ENCODE peak calls at places on chromosome 14, in seven cellular contexts. U, K, Z, A, N, I and B are unnamed samples.

GRCh38 chr14:73264896-73265720 is 27.8 kb downstream of the PAPLN start:
- DNase-seq in U (no peak), K (no peak), Z (no peak), A (no peak), N (no peak), I (no peak), B (no peak)

GRCh38 chr14:77003960-77004710 is 24.4 kb downstream of the IRF2BPL start:
- DNase-seq in U (peak; percentile 78), K (no peak), Z (no peak), A (peak; percentile 56), N (peak; percentile 85), I (no peak), B (no peak)

GRCh38 chr14:61925043-61925442 is 162.8 kb downstream of the SNAPC1 start:
- DNase-seq in U (no peak), K (peak; percentile 13), Z (peak; percentile 5), A (peak; percentile 16), N (peak; percentile 29), I (peak; percentile 43), B (peak; percentile 28)

GRCh38 chr14:56300495-56300894 is 182.3 kb downstream of the PELI2 start:
- DNase-seq in U (no peak), K (no peak), Z (no peak), A (no peak), N (peak; percentile 79), I (no peak), B (no peak)

GRCh38 chr14:61525293-61526011 is 169.9 kb upstream of the HIF1A start:
- DNase-seq in U (peak; percentile 58), K (peak; percentile 37), Z (no peak), A (peak; percentile 100), N (peak; percentile 52), I (no peak), B (peak; percentile 99)

GRCh38 chr14:96098309-96098998 is 59.3 kb downstream of the C14orf132 start:
- DNase-seq in U (peak; percentile 80), K (peak; percentile 69), Z (peak; percentile 36), A (peak; percentile 46), N (peak; percentile 71), I (peak; percentile 46), B (no peak)

GRCh38 chr14:38290601-38291190 is 34.8 kb upstream of the CLEC14A start:
- DNase-seq in U (peak; percentile 17), K (no peak), Z (peak; percentile 56), A (no peak), N (peak; percentile 98), I (no peak), B (peak; percentile 2)

GRCh38 chr14:100658514-100658886 is 68.2 kb upstream of the DLK1 start:
- DNase-seq in U (peak; percentile 32), K (no peak), Z (peak; percentile 54), A (no peak), N (no peak), I (no peak), B (no peak)

GRCh38 chr14:34826661-34827060 is 48.5 kb downstream of the BAZ1A start:
- DNase-seq in U (no peak), K (no peak), Z (no peak), A (peak; percentile 32), N (peak; percentile 56), I (no peak), B (peak; percentile 8)

GRCh38 chr14:100762089-100762515 is 35.4 kb downstream of the DLK1 start:
- DNase-seq in U (no peak), K (no peak), Z (peak; percentile 77), A (no peak), N (peak; percentile 44), I (no peak), B (no peak)

GRCh38 chr14:95185452-95186392 is 28.4 kb upstream of the DICER1 start:
- DNase-seq in U (no peak), K (no peak), Z (no peak), A (no peak), N (peak; percentile 19), I (no peak), B (no peak)

GRCh38 chr14:95564060-95564459 is 29.2 kb downstream of the GLRX5 start:
- DNase-seq in U (no peak), K (no peak), Z (no peak), A (no peak), N (peak; percentile 18), I (no peak), B (no peak)

GRCh38 chr14:101508196-101508947 is 52.9 kb upstream of the DIO3 start:
- DNase-seq in U (no peak), K (no peak), Z (no peak), A (no peak), N (no peak), I (no peak), B (no peak)

GRCh38 chr14:103522028-103522581 is 525 bp downstream of the CKB start:
- DNase-seq in U (no peak), K (no peak), Z (no peak), A (no peak), N (no peak), I (no peak), B (no peak)

GRCh38 chr14:59964251-59965007 is 44.5 kb downstream of the LRRC9 start:
- DNase-seq in U (no peak), K (no peak), Z (no peak), A (no peak), N (peak; percentile 31), I (peak; percentile 15), B (no peak)

GRCh38 chr14:102493096-102493495 is 16.5 kb downstream of the ANKRD9 start:
- DNase-seq in U (no peak), K (no peak), Z (no peak), A (no peak), N (no peak), I (no peak), B (no peak)

GRCh38 chr14:34081126-34081575 is 130.3 kb upstream of the EGLN3 start:
- DNase-seq in U (no peak), K (no peak), Z (no peak), A (no peak), N (no peak), I (no peak), B (peak; percentile 39)

GRCh38 chr14:74836251-74836957 is 39.5 kb downstream of the PROX2 start:
- DNase-seq in U (no peak), K (no peak), Z (no peak), A (no peak), N (peak; percentile 47), I (peak; percentile 26), B (no peak)

GRCh38 chr14:61420326-61420725 is 98.9 kb downstream of the PRKCH start:
- DNase-seq in U (no peak), K (no peak), Z (no peak), A (peak; percentile 96), N (peak; percentile 5), I (no peak), B (peak; percentile 91)

GRCh38 chr14:68317239-68317638 is 475.6 kb downstream of the ZFP36L1 start:
- DNase-seq in U (no peak), K (no peak), Z (no peak), A (no peak), N (no peak), I (no peak), B (no peak)

GRCh38 chr14:38536376-38537038 is 280.6 kb upstream of the CLEC14A start:
- DNase-seq in U (no peak), K (no peak), Z (no peak), A (no peak), N (peak; percentile 8), I (no peak), B (no peak)

GRCh38 chr14:54567634-54568561 is 970 bp downstream of the SAMD4A start:
- DNase-seq in U (peak; percentile 75), K (no peak), Z (peak; percentile 14), A (peak; percentile 45), N (no peak), I (peak; percentile 36), B (peak; percentile 40)

GRCh38 chr14:59273737-59274136 is 85.3 kb downstream of the DAAM1 start:
- DNase-seq in U (no peak), K (no peak), Z (no peak), A (no peak), N (no peak), I (no peak), B (no peak)

GRCh38 chr14:20421267-20421666 is 8.0 kb upstream of the TEP1 start:
- DNase-seq in U (no peak), K (no peak), Z (no peak), A (no peak), N (no peak), I (no peak), B (no peak)

GRCh38 chr14:20419404-20419803 is 6.1 kb upstream of the TEP1 start:
- DNase-seq in U (no peak), K (no peak), Z (no peak), A (no peak), N (no peak), I (no peak), B (no peak)

GRCh38 chr14:20417250-20418186 is 4.2 kb upstream of the TEP1 start:
- DNase-seq in U (no peak), K (no peak), Z (peak; percentile 65), A (no peak), N (no peak), I (peak; percentile 23), B (no peak)

GRCh38 chr14:20415723-20416622 is 2.7 kb upstream of the TEP1 start:
- DNase-seq in U (peak; percentile 58), K (peak; percentile 19), Z (peak; percentile 69), A (peak; percentile 31), N (peak; percentile 61), I (peak; percentile 84), B (peak; percentile 37)

GRCh38 chr14:20418501-20418909 is 5.2 kb upstream of the TEP1 start:
- DNase-seq in U (peak; percentile 74), K (no peak), Z (peak; percentile 86), A (no peak), N (no peak), I (no peak), B (no peak)
- H3K27ac ChIP-seq in U (peak overlapping the region; percentile 93), K (no peak overlapping the region), Z (peak overlapping the region; percentile 0), A (no peak overlapping the region), N (no peak overlapping the region), I (no peak overlapping the region), B (no peak overlapping the region)

GRCh38 chr14:90630407-90630806 is 185.8 kb downstream of the TTC7B start:
- DNase-seq in U (no peak), K (no peak), Z (no peak), A (no peak), N (no peak), I (no peak), B (no peak)
- H3K27ac ChIP-seq in U (peak overlapping the region; percentile 43), K (peak overlapping the region; percentile 50), Z (no peak overlapping the region), A (no peak overlapping the region), N (no peak overlapping the region), I (no peak overlapping the region), B (no peak overlapping the region)

GRCh38 chr14:21307641-21308040 is 27.8 kb downstream of the RPGRIP1 start:
- DNase-seq in U (no peak), K (no peak), Z (no peak), A (no peak), N (no peak), I (no peak), B (no peak)
- H3K27ac ChIP-seq in U (peak overlapping the region; percentile 84), K (no peak overlapping the region), Z (peak overlapping the region; percentile 88), A (no peak overlapping the region), N (no peak overlapping the region), I (no peak overlapping the region), B (no peak overlapping the region)

DNA sequence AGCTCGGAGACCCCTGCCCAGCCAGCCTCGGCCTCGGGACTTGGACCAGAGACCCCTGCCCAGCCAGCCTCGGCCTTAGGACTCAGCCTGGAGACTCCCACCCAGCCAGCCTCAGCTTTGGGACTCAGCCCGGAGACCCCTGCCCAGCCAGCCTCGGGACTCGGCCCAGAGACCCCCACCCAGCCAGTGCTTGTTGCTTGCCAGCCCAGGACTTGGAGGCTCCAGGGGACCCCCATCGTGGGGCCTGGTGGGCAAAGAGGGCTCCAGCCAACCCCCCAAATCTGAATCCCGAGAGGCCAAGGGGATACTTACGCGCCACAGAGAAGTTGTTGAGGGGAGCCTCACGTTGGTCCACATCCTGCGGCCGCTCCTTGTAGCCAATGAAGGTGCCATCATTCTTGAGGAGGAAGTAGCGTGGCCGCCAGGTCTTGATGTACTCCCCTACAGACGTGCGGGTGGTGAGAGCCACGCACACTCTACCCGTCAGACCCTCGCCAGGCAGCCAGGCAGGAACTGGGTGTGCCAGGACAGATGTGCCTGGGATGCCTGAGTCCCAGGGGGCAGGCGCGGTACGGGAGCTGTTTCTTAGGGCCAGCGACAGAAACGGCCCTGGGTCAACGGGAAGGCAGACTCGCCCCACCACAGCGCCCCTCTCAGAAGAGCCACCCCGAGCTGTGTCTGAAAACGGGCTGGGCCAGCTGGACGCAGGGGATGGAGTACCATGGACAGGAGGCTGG is 15.6 kb downstream of the AKT1 start:
- DNase-seq in U (no peak), K (no peak), Z (no peak), A (no peak), N (no peak), I (no peak), B (no peak)
- H3K27ac ChIP-seq in U (no peak overlapping the region), K (no peak overlapping the region), Z (no peak overlapping the region), A (no peak overlapping the region), N (no peak overlapping the region), I (no peak overlapping the region), B (no peak overlapping the region)